ENCODE peak calls at places on chromosomes 2 and 18, in five cellular contexts. One of them, this sample, is unnamed.

GRCh38 chr2:187842978-187843847 is 289.0 kb upstream of the TFPI start:
- DNase-seq in A549: peak; percentile 15
- DNase-seq in fibroblast of pulmonary artery: peak; percentile 86
- DNase-seq in GM13976: peak; percentile 18
- DNase-seq in cardiac muscle cell: peak; percentile 82
- DNase-seq in this sample: peak; percentile 45

GRCh38 chr2:92072461-92073035 is 2798.7 kb upstream of the TEKT4 start:
- DNase-seq in A549: no peak
- DNase-seq in fibroblast of pulmonary artery: no peak
- DNase-seq in GM13976: peak; percentile 1
- DNase-seq in cardiac muscle cell: no peak
- DNase-seq in this sample: no peak

GRCh38 chr2:191869178-191869577 is 22.3 kb upstream of the CAVIN2 start:
- DNase-seq in A549: no peak
- DNase-seq in fibroblast of pulmonary artery: peak; percentile 53
- DNase-seq in GM13976: no peak
- DNase-seq in cardiac muscle cell: peak; percentile 57
- DNase-seq in this sample: peak; percentile 30

GRCh38 chr2:145190031-145190703 is 670.2 kb upstream of the ZEB2 start:
- DNase-seq in A549: no peak
- DNase-seq in fibroblast of pulmonary artery: peak; percentile 46
- DNase-seq in GM13976: no peak
- DNase-seq in cardiac muscle cell: peak; percentile 19
- DNase-seq in this sample: no peak

GRCh38 chr2:112885503-112885897 is 25.5 kb upstream of the IL37 start:
- DNase-seq in A549: no peak
- DNase-seq in fibroblast of pulmonary artery: no peak
- DNase-seq in GM13976: no peak
- DNase-seq in cardiac muscle cell: no peak
- DNase-seq in this sample: no peak

GRCh38 chr2:235021752-235022151 is 69.9 kb downstream of the SH3BP4 start:
- DNase-seq in A549: peak; percentile 34
- DNase-seq in fibroblast of pulmonary artery: peak; percentile 80
- DNase-seq in GM13976: no peak
- DNase-seq in cardiac muscle cell: peak; percentile 59
- DNase-seq in this sample: no peak

GRCh38 chr18:29191263-29191662 is 1014.3 kb upstream of the CDH2 start:
- DNase-seq in A549: peak; percentile 2
- DNase-seq in fibroblast of pulmonary artery: peak; percentile 55
- DNase-seq in GM13976: no peak
- DNase-seq in cardiac muscle cell: peak; percentile 51
- DNase-seq in this sample: peak; percentile 9

GRCh38 chr2:207747653-207748560 is 21.8 kb downstream of the FZD5 start:
- DNase-seq in A549: no peak
- DNase-seq in fibroblast of pulmonary artery: no peak
- DNase-seq in GM13976: no peak
- DNase-seq in cardiac muscle cell: no peak
- DNase-seq in this sample: no peak

GRCh38 chr2:19362094-19362649 is 3.7 kb upstream of the OSR1 start:
- DNase-seq in A549: no peak
- DNase-seq in fibroblast of pulmonary artery: no peak
- DNase-seq in GM13976: peak; percentile 55
- DNase-seq in cardiac muscle cell: no peak
- DNase-seq in this sample: no peak

GRCh38 chr2:24350826-24351626 is 9.3 kb downstream of the ITSN2 start:
- DNase-seq in A549: no peak
- DNase-seq in fibroblast of pulmonary artery: no peak
- DNase-seq in GM13976: no peak
- DNase-seq in cardiac muscle cell: no peak
- DNase-seq in this sample: no peak

GRCh38 chr2:30453498-30453897 is 6.5 kb downstream of the LCLAT1 start:
- DNase-seq in A549: no peak
- DNase-seq in fibroblast of pulmonary artery: no peak
- DNase-seq in GM13976: no peak
- DNase-seq in cardiac muscle cell: no peak
- DNase-seq in this sample: no peak

DNA sequence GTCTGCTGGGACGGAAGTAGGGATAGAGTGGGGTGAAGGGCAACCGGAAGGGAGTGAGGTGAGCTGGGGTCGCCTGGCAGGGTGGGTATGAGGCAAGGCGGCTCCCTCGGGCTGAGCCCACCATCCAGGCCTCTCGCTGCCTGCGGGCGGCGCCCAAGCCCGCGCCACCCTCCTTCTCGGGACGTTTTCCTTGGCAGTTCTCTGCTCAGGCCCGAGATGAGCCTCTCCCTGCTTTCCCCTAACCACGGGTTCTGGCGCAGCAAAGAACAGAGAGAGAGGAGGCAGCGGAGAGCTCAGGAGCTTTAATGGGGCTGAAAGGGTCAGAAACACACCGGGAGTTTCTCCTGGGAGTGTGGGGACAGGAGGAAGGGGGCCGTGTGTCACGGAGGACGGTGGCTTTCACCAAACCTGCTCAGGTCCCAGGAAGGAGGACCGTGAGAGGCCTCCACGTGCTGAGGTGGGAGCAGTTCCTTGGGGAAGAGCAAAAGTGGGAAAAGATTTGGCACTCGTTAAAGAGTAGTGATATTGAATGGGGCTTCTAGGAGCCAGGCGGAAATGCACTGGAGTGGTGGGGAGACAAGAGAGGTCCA is 4.1 kb downstream of the FEV start:
- DNase-seq in A549: no peak
- DNase-seq in fibroblast of pulmonary artery: no peak
- DNase-seq in GM13976: peak; percentile 37
- DNase-seq in cardiac muscle cell: no peak
- DNase-seq in this sample: no peak
- TF ChIP-seq CTCF in A549: no peak
- TF ChIP-seq CTCF in fibroblast of pulmonary artery: no peak
- TF ChIP-seq CTCF in GM13976: no peak
- TF ChIP-seq CTCF in cardiac muscle cell: no peak
- TF ChIP-seq CTCF in this sample: no peak

GRCh38 chr2:75292826-75293225 is 93.5 kb upstream of the TACR1 start:
- DNase-seq in A549: no peak
- DNase-seq in fibroblast of pulmonary artery: peak; percentile 68
- DNase-seq in GM13976: no peak
- DNase-seq in cardiac muscle cell: peak; percentile 50
- DNase-seq in this sample: no peak

GRCh38 chr2:75289771-75290170 is 90.5 kb upstream of the TACR1 start:
- DNase-seq in A549: no peak
- DNase-seq in fibroblast of pulmonary artery: no peak
- DNase-seq in GM13976: no peak
- DNase-seq in cardiac muscle cell: no peak
- DNase-seq in this sample: no peak

GRCh38 chr2:75287624-75288313 is 88.4 kb upstream of the TACR1 start:
- DNase-seq in A549: no peak
- DNase-seq in fibroblast of pulmonary artery: no peak
- DNase-seq in GM13976: peak; percentile 11
- DNase-seq in cardiac muscle cell: no peak
- DNase-seq in this sample: no peak

GRCh38 chr2:75288760-75289159 is 89.4 kb upstream of the TACR1 start:
- DNase-seq in A549: no peak
- DNase-seq in fibroblast of pulmonary artery: no peak
- DNase-seq in GM13976: no peak
- DNase-seq in cardiac muscle cell: no peak
- DNase-seq in this sample: no peak

DNA sequence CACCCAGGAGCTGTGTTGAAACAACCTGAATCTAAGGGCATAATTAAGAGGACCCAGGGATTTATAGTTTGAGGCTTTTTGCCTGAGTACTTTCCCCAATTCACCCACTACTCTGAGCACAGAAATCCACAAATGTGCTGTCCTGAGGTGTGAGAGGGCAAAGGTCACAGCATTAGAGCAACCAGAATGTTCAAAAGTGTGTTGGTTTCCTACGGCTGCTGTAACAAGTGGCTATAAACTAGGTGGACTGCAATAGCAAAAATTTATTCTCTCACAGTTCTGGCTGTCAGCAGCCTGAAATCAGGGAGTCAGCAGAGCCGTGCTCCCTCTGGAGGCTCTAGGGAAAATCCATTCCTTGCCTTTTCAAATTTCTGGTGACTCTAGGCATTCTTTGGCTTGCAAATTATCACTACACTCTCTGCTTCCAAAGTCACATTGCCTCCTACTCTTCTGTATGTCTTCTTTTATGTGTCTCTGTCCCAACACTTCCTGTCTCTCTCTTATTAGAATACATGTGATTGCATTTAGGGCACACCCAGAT is 91.3 kb upstream of the TACR1 start:
- DNase-seq in A549: no peak
- DNase-seq in fibroblast of pulmonary artery: peak; percentile 50
- DNase-seq in GM13976: no peak
- DNase-seq in cardiac muscle cell: peak; percentile 55
- DNase-seq in this sample: no peak
- TF ChIP-seq CTCF in A549: peak; percentile 45
- TF ChIP-seq CTCF in fibroblast of pulmonary artery: peak; percentile 63
- TF ChIP-seq CTCF in GM13976: no peak
- TF ChIP-seq CTCF in cardiac muscle cell: peak; percentile 64
- TF ChIP-seq CTCF in this sample: no peak

GRCh38 chr2:65256088-65256487 is 28.5 kb downstream of the ACTR2 start:
- DNase-seq in A549: no peak
- DNase-seq in fibroblast of pulmonary artery: no peak
- DNase-seq in GM13976: no peak
- DNase-seq in cardiac muscle cell: no peak
- DNase-seq in this sample: no peak
- TF ChIP-seq CTCF in A549: peak; percentile 52
- TF ChIP-seq CTCF in fibroblast of pulmonary artery: peak; percentile 20
- TF ChIP-seq CTCF in GM13976: no peak
- TF ChIP-seq CTCF in cardiac muscle cell: peak; percentile 15
- TF ChIP-seq CTCF in this sample: no peak

DNA sequence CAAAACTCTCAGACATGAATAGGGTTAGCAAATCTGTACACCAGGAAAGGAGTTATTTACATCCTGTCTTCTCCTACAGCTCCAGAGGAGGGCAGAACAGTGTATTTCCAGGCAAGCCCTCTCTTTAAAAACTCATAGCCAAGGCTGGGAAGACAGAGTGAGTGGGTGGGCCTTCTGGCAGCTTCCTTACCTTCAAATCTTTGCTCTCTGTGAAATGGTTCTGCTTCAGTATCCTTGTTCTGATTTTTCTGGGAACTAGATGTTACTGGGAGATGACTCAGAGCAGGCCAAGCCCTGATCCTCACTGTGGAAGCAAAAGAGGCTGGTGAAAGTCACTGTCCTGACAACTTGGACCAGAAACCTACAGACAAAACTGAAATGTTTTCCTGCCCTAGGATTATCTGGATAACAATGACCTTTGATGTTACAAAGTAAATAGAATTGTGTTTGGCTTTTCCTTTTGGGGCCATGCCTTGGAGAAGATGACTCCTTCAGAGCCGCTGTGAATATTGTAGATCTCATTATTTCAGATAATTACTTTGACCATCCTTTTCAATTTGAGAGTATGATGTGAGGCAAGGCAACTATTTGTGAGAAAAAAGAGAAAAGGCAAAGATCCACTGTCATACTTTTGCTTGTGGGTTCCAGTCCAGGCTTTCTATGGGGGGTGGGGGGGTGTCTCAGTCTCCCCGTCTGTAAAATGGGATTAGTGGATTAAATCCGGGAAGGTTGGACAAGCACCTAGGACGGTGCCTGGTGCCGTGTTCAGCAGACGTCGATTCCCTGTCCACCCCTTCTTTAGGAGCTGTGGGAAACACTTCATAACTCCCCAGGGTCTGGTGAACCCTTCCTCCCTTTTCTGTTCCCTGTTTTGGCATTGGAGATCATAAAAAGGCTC is 644 bp upstream of the QPCT start:
- DNase-seq in A549: peak; percentile 78
- DNase-seq in fibroblast of pulmonary artery: peak; percentile 71
- DNase-seq in GM13976: no peak
- DNase-seq in cardiac muscle cell: peak; percentile 72
- DNase-seq in this sample: peak; percentile 13
- TF ChIP-seq CTCF in A549: peak; percentile 53
- TF ChIP-seq CTCF in fibroblast of pulmonary artery: peak; percentile 53
- TF ChIP-seq CTCF in GM13976: no peak
- TF ChIP-seq CTCF in cardiac muscle cell: peak; percentile 52
- TF ChIP-seq CTCF in this sample: no peak

GRCh38 chr2:142980246-142981068 is 103.0 kb downstream of the KYNU start:
- DNase-seq in A549: peak; percentile 3
- DNase-seq in fibroblast of pulmonary artery: peak; percentile 70
- DNase-seq in GM13976: no peak
- DNase-seq in cardiac muscle cell: peak; percentile 63
- DNase-seq in this sample: peak; percentile 23
- TF ChIP-seq CTCF in A549: peak; percentile 66
- TF ChIP-seq CTCF in fibroblast of pulmonary artery: peak; percentile 55
- TF ChIP-seq CTCF in GM13976: peak; percentile 38
- TF ChIP-seq CTCF in cardiac muscle cell: peak; percentile 53
- TF ChIP-seq CTCF in this sample: peak; percentile 47